ENCODE peak calls at places on chromosomes 7 and 10, in five cellular contexts. One of them, this sample, is unnamed.

GRCh38 chr7:20199015-20199737 is 18.0 kb downstream of the MACC1 start:
- DNase-seq in A549: peak; percentile 49
- DNase-seq in K562: peak; percentile 43
- DNase-seq in HepG2: no peak
- DNase-seq in GM12878: peak; percentile 94
- DNase-seq in this sample: no peak

GRCh38 chr10:97818572-97818971 is 31.1 kb upstream of the GOLGA7B start:
- DNase-seq in A549: no peak
- DNase-seq in K562: no peak
- DNase-seq in HepG2: no peak
- DNase-seq in GM12878: no peak
- DNase-seq in this sample: no peak

GRCh38 chr7:141785711-141786552 is 4.1 kb upstream of the TAS2R5 start:
- DNase-seq in A549: peak; percentile 64
- DNase-seq in K562: peak; percentile 66
- DNase-seq in HepG2: peak; percentile 42
- DNase-seq in GM12878: peak; percentile 8
- DNase-seq in this sample: no peak

GRCh38 chr7:142583424-142583823 is 165.8 kb upstream of the PRSS1 start:
- DNase-seq in A549: peak; percentile 77
- DNase-seq in K562: no peak
- DNase-seq in HepG2: no peak
- DNase-seq in GM12878: peak; percentile 58
- DNase-seq in this sample: no peak

GRCh38 chr10:13099144-13099665 is 758 bp upstream of the OPTN start:
- DNase-seq in A549: peak; percentile 84
- DNase-seq in K562: peak; percentile 58
- DNase-seq in HepG2: peak; percentile 38
- DNase-seq in GM12878: no peak
- DNase-seq in this sample: peak; percentile 58

GRCh38 chr7:121307021-121307575 is 21.7 kb upstream of the WNT16 start:
- DNase-seq in A549: no peak
- DNase-seq in K562: no peak
- DNase-seq in HepG2: no peak
- DNase-seq in GM12878: no peak
- DNase-seq in this sample: no peak

GRCh38 chr10:21526952-21527633 is 1.6 kb upstream of the SKIDA1 start:
- DNase-seq in A549: peak; percentile 72
- DNase-seq in K562: peak; percentile 68
- DNase-seq in HepG2: peak; percentile 70
- DNase-seq in GM12878: no peak
- DNase-seq in this sample: no peak

GRCh38 chr10:62661143-62661542 is 143.4 kb upstream of the ADO start:
- DNase-seq in A549: no peak
- DNase-seq in K562: no peak
- DNase-seq in HepG2: no peak
- DNase-seq in GM12878: no peak
- DNase-seq in this sample: no peak

GRCh38 chr10:129416136-129416530 is 50.9 kb upstream of the MGMT start:
- DNase-seq in A549: no peak
- DNase-seq in K562: no peak
- DNase-seq in HepG2: no peak
- DNase-seq in GM12878: no peak
- DNase-seq in this sample: no peak

GRCh38 chr10:11015371-11015934 is 2.2 kb upstream of the CELF2 start:
- DNase-seq in A549: no peak
- DNase-seq in K562: no peak
- DNase-seq in HepG2: no peak
- DNase-seq in GM12878: no peak
- DNase-seq in this sample: no peak

GRCh38 chr7:115113131-115113530 is 191.2 kb downstream of the MDFIC start:
- DNase-seq in A549: no peak
- DNase-seq in K562: no peak
- DNase-seq in HepG2: no peak
- DNase-seq in GM12878: no peak
- DNase-seq in this sample: no peak

GRCh38 chr7:136677456-136678365 is 190.7 kb upstream of the CHRM2 start:
- DNase-seq in A549: no peak
- DNase-seq in K562: no peak
- DNase-seq in HepG2: no peak
- DNase-seq in GM12878: no peak
- DNase-seq in this sample: no peak

GRCh38 chr7:73742338-73742752 is 3.7 kb upstream of the ABHD11 start:
- DNase-seq in A549: no peak
- DNase-seq in K562: no peak
- DNase-seq in HepG2: no peak
- DNase-seq in GM12878: no peak
- DNase-seq in this sample: no peak

GRCh38 chr10:12597800-12598750 is 248.7 kb downstream of the CAMK1D start:
- DNase-seq in A549: no peak
- DNase-seq in K562: no peak
- DNase-seq in HepG2: no peak
- DNase-seq in GM12878: no peak
- DNase-seq in this sample: no peak

GRCh38 chr10:133336131-133337078 is at the start of gene CALY:
- DNase-seq in A549: peak; percentile 68
- DNase-seq in K562: peak; percentile 78
- DNase-seq in HepG2: no peak
- DNase-seq in GM12878: no peak
- DNase-seq in this sample: peak; percentile 77

GRCh38 chr7:43674559-43675436 is 54.5 kb downstream of the COA1 start:
- DNase-seq in A549: peak; percentile 93
- DNase-seq in K562: peak; percentile 47
- DNase-seq in HepG2: peak; percentile 92
- DNase-seq in GM12878: no peak
- DNase-seq in this sample: no peak

GRCh38 chr7:102468416-102469350 is 3.9 kb downstream of the LRWD1 start:
- DNase-seq in A549: no peak
- DNase-seq in K562: no peak
- DNase-seq in HepG2: no peak
- DNase-seq in GM12878: no peak
- DNase-seq in this sample: no peak

GRCh38 chr7:156558198-156558597 is 82.4 kb upstream of the RNF32 start:
- DNase-seq in A549: peak; percentile 53
- DNase-seq in K562: no peak
- DNase-seq in HepG2: no peak
- DNase-seq in GM12878: no peak
- DNase-seq in this sample: no peak

GRCh38 chr10:94105226-94105625 is 111.5 kb downstream of the PLCE1 start:
- DNase-seq in A549: no peak
- DNase-seq in K562: no peak
- DNase-seq in HepG2: no peak
- DNase-seq in GM12878: no peak
- DNase-seq in this sample: no peak

GRCh38 chr7:80155374-80155773 is 20.7 kb downstream of the GNAI1 start:
- DNase-seq in A549: no peak
- DNase-seq in K562: no peak
- DNase-seq in HepG2: no peak
- DNase-seq in GM12878: no peak
- DNase-seq in this sample: no peak

GRCh38 chr7:137146996-137147720 is 196.4 kb downstream of the PTN start:
- DNase-seq in A549: no peak
- DNase-seq in K562: no peak
- DNase-seq in HepG2: no peak
- DNase-seq in GM12878: no peak
- DNase-seq in this sample: no peak

GRCh38 chr7:31443457-31443856 is 70.4 kb upstream of the ITPRID1 start:
- DNase-seq in A549: peak; percentile 68
- DNase-seq in K562: peak; percentile 56
- DNase-seq in HepG2: peak; percentile 26
- DNase-seq in GM12878: peak; percentile 21
- DNase-seq in this sample: no peak

GRCh38 chr7:120014920-120015465 is 258.0 kb upstream of the KCND2 start:
- DNase-seq in A549: no peak
- DNase-seq in K562: no peak
- DNase-seq in HepG2: no peak
- DNase-seq in GM12878: no peak
- DNase-seq in this sample: no peak

GRCh38 chr7:87231243-87231642 is 11.7 kb upstream of the TMEM243 start:
- DNase-seq in A549: no peak
- DNase-seq in K562: no peak
- DNase-seq in HepG2: no peak
- DNase-seq in GM12878: no peak
- DNase-seq in this sample: no peak

GRCh38 chr10:99958806-99959205 is 50.9 kb downstream of the DNMBP start:
- DNase-seq in A549: no peak
- DNase-seq in K562: no peak
- DNase-seq in HepG2: no peak
- DNase-seq in GM12878: no peak
- DNase-seq in this sample: no peak

GRCh38 chr10:99967961-99968360 is 41.8 kb downstream of the DNMBP start:
- DNase-seq in A549: no peak
- DNase-seq in K562: no peak
- DNase-seq in HepG2: no peak
- DNase-seq in GM12878: no peak
- DNase-seq in this sample: no peak

GRCh38 chr10:99966306-99966705 is 43.4 kb downstream of the DNMBP start:
- DNase-seq in A549: peak; percentile 72
- DNase-seq in K562: no peak
- DNase-seq in HepG2: no peak
- DNase-seq in GM12878: no peak
- DNase-seq in this sample: no peak

GRCh38 chr10:99965700-99966099 is 44.0 kb downstream of the DNMBP start:
- DNase-seq in A549: no peak
- DNase-seq in K562: no peak
- DNase-seq in HepG2: no peak
- DNase-seq in GM12878: no peak
- DNase-seq in this sample: no peak

DNA sequence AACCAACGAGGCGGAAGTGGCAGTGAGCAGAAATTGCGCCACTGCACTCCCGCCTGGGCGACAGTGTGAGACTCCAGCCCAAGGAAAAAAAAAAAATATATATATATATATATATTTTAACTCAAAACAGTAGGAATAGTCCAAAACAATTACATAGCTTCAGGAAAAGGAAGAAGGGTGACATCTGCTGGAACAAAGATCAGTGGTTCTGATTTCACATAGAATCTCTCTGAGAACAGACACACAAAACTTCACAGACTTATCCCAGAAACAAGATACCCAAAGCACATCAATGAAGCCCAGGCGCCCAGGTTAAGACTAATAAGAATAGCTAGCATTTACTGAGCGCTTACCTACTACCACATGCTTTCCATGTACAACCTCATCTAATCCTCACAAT is 45.0 kb downstream of the DNMBP start:
- DNase-seq in A549: peak; percentile 32
- DNase-seq in K562: no peak
- DNase-seq in HepG2: no peak
- DNase-seq in GM12878: no peak
- DNase-seq in this sample: no peak
- TF ChIP-seq RFX5 in A549: no peak
- TF ChIP-seq RFX5 in K562: no peak
- TF ChIP-seq RFX5 in HepG2: no peak
- TF ChIP-seq RFX5 in GM12878: no peak
- TF ChIP-seq RFX5 in this sample: no peak

GRCh38 chr10:72356115-72356514 is 1.4 kb upstream of the DNAJB12 start:
- DNase-seq in A549: no peak
- DNase-seq in K562: no peak
- DNase-seq in HepG2: no peak
- DNase-seq in GM12878: no peak
- DNase-seq in this sample: no peak

GRCh38 chr10:72355214-72355555 is 466 bp upstream of the DNAJB12 start:
- DNase-seq in A549: no peak
- DNase-seq in K562: no peak
- DNase-seq in HepG2: no peak
- DNase-seq in GM12878: no peak
- DNase-seq in this sample: no peak

GRCh38 chr10:72353963-72354355 is 760 bp downstream of the DNAJB12 start:
- DNase-seq in A549: no peak
- DNase-seq in K562: peak; percentile 58
- DNase-seq in HepG2: no peak
- DNase-seq in GM12878: no peak
- DNase-seq in this sample: no peak

GRCh38 chr10:72354356-72355213 is at the start of gene DNAJB12:
- DNase-seq in A549: peak; percentile 98
- DNase-seq in K562: peak; percentile 97
- DNase-seq in HepG2: peak; percentile 92
- DNase-seq in GM12878: peak; percentile 82
- DNase-seq in this sample: peak; percentile 86

GRCh38 chr10:72356987-72357386 is 2.3 kb upstream of the DNAJB12 start:
- DNase-seq in A549: no peak
- DNase-seq in K562: peak; percentile 47
- DNase-seq in HepG2: no peak
- DNase-seq in GM12878: no peak
- DNase-seq in this sample: no peak
- TF ChIP-seq HDAC2 in A549: no peak
- TF ChIP-seq HDAC2 in K562: no peak
- TF ChIP-seq HDAC2 in HepG2: no peak
- TF ChIP-seq HDAC2 in GM12878: no peak
- TF ChIP-seq HDAC2 in this sample: no peak

DNA sequence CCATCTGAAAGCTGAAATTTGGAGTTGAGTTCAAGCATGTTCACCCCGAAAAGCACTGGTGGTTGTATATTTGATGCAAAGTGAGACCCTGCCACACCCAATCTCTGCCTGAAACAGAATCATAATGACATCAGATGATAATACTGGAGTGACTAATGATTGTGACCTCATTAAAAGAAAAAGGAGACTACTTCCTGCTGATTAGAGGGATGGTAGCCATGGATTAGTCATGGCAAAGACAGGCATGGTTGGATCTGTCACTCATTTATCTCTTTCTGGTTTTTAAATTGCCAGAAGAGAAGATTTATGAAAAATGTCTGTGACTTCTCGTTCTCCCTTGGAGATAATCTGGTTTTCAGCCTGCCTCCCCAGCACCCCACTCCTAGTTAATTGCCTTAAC is 101.2 kb downstream of the BAMBI start:
- DNase-seq in A549: peak; percentile 32
- DNase-seq in K562: peak; percentile 57
- DNase-seq in HepG2: no peak
- DNase-seq in GM12878: no peak
- DNase-seq in this sample: no peak
- TF ChIP-seq RFX5 in A549: no peak
- TF ChIP-seq RFX5 in K562: no peak
- TF ChIP-seq RFX5 in HepG2: no peak
- TF ChIP-seq RFX5 in GM12878: no peak
- TF ChIP-seq RFX5 in this sample: no peak

DNA sequence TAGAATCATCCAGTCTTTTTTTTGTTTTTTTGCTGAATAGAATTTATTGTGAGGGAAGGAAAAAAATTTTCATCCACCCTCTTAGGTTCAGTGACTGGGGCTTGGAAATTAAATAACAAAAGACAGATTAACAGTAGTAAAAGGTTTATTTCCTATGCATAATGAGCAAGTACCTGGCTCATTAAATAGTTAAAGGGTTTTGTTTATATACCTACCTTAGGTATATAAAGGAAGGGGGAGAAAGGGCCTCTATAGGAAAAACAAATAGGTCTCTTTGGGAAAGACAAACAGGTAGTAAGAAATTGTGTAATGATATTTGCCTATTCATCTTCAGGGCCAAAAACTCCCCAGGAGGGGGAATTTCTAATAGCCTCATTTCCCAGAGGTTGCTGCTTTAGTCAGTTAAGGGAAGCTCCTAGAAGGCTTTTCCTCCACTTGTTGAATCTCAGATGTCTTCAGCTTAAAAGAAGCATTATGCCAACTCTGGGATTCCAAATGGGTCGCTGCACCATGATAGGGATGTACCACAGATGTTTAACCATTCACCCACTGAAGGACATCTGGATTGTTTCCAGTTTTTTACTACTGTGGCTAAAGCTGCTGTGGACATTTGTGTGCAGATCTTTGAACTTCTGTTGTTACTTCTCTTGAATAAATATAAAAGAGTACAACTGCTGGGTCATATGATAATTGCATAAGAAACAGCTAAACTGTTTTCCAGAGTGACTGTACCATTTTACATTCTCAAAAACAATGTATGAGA is 11.3 kb downstream of the ACADSB start:
- DNase-seq in A549: no peak
- DNase-seq in K562: no peak
- DNase-seq in HepG2: peak; percentile 96
- DNase-seq in GM12878: no peak
- DNase-seq in this sample: no peak
- TF ChIP-seq HDAC2 in A549: no peak
- TF ChIP-seq HDAC2 in K562: no peak
- TF ChIP-seq HDAC2 in HepG2: no peak
- TF ChIP-seq HDAC2 in GM12878: no peak
- TF ChIP-seq HDAC2 in this sample: no peak

This sample was measured in H1.